ENCODE peak calls at places on chromosomes 11 and 22, in four cellular contexts. K, C, Y and Z are unnamed samples.

GRCh38 chr22:49497266-49497665 is 330.4 kb downstream of the BRD1 start:
- DNase-seq in K (no peak), C (no peak), Y (no peak), Z (no peak)

GRCh38 chr11:46658259-46658658 is 40.9 kb downstream of the ATG13 start:
- DNase-seq in K (no peak), C (no peak), Y (no peak), Z (no peak)

GRCh38 chr22:19526076-19526701 is 2.0 kb upstream of the CLDN5 start:
- DNase-seq in K (no peak), C (no peak), Y (no peak), Z (no peak)

GRCh38 chr11:64715756-64716470 is 7.1 kb downstream of the NRXN2 start:
- DNase-seq in K (no peak), C (no peak), Y (no peak), Z (no peak)

GRCh38 chr11:128405693-128406364 is 181.5 kb downstream of the ETS1 start:
- DNase-seq in K (no peak), C (no peak), Y (no peak), Z (no peak)

GRCh38 chr11:2156416-2157182 is 4.4 kb downstream of the INS start:
- DNase-seq in K (peak; percentile 22), C (peak; percentile 82), Y (no peak), Z (no peak)

GRCh38 chr11:69325446-69325845 is 31.5 kb downstream of the MYEOV start:
- DNase-seq in K (no peak), C (peak; percentile 41), Y (no peak), Z (no peak)

GRCh38 chr11:126475627-126475991 is 120.1 kb downstream of the ST3GAL4 start:
- DNase-seq in K (no peak), C (no peak), Y (no peak), Z (no peak)

GRCh38 chr22:18056161-18056666 is 21.6 kb upstream of the PEX26 start:
- DNase-seq in K (peak; percentile 72), C (peak; percentile 61), Y (peak; percentile 82), Z (no peak)

GRCh38 chr11:2207212-2207611 is 35.6 kb upstream of the TH start:
- DNase-seq in K (no peak), C (no peak), Y (no peak), Z (peak; percentile 22)

GRCh38 chr11:108584973-108585372 is 8.6 kb downstream of the EXPH5 start:
- DNase-seq in K (no peak), C (no peak), Y (no peak), Z (no peak)